ENCODE peak calls at places on chromosomes 11 and 22, in four cellular contexts. U is prostate gland, N is GM23338, M is suprapubic skin. P is an unnamed sample.

GRCh38 chr11:16924462-16924825 is 89.8 kb downstream of the PLEKHA7 start:
- DNase-seq in U (no peak), N (no peak), M (no peak), P (no peak)

GRCh38 chr11:84819561-84819960 is 807.6 kb downstream of the DLG2 start:
- DNase-seq in U (no peak), M (no peak), N (no peak), P (no peak)

GRCh38 chr11:123474994-123475393 is 44.9 kb downstream of the GRAMD1B start:
- DNase-seq in M (no peak), N (no peak), U (no peak), P (no peak)

GRCh38 chr22:29004647-29005371 is 56.8 kb downstream of the C22orf31 start:
- DNase-seq in M (no peak), U (peak; percentile 73), N (peak; percentile 88), P (peak; percentile 47)

GRCh38 chr11:11403763-11404725 is 51.0 kb upstream of the CSNK2A3 start:
- DNase-seq in N (peak; percentile 50), M (no peak), U (no peak), P (no peak)

GRCh38 chr11:74769058-74769457 is 20.4 kb downstream of the RNF169 start:
- DNase-seq in N (no peak), U (no peak), M (no peak), P (no peak)

GRCh38 chr22:46287873-46288751 is 8.6 kb upstream of the GTSE1 start:
- DNase-seq in U (no peak), N (no peak), M (no peak), P (peak; percentile 79)

GRCh38 chr11:69910519-69911309 is 91.5 kb upstream of the FGF3 start:
- DNase-seq in M (peak; percentile 42), N (no peak), U (no peak), P (no peak)

GRCh38 chr11:257766-258493 is 20.3 kb upstream of the NLRP6 start:
- DNase-seq in N (no peak), U (no peak), M (no peak), P (no peak)

GRCh38 chr11:46285594-46286033 is 8.2 kb downstream of the CREB3L1 start:
- DNase-seq in U (no peak), M (no peak), N (peak; percentile 52), P (no peak)

GRCh38 chr22:35685731-35686130 is 31.9 kb upstream of the APOL5 start:
- DNase-seq in U (no peak), M (no peak), N (no peak), P (no peak)

GRCh38 chr11:2576116-2576515 is 123.7 kb downstream of the KCNQ1OT1 start:
- DNase-seq in N (no peak), U (no peak), M (peak; percentile 48), P (no peak)

GRCh38 chr11:3227568-3228444 is 4.4 kb downstream of the MRGPRE start:
- DNase-seq in U (no peak), N (no peak), M (peak; percentile 61), P (peak; percentile 79)

GRCh38 chr11:1717745-1718144 is 20.8 kb downstream of the KRTAP5-6 start:
- DNase-seq in M (no peak), U (no peak), N (no peak), P (no peak)

GRCh38 chr11:109247071-109247470 is 174.9 kb upstream of the C11orf87 start:
- DNase-seq in N (no peak), M (no peak), U (no peak), P (no peak)

GRCh38 chr11:12675951-12676711 is 1.9 kb downstream of the TEAD1 start:
- DNase-seq in U (no peak), M (no peak), N (no peak), P (no peak)

GRCh38 chr11:34327804-34328631 is 29.8 kb downstream of the ABTB2 start:
- DNase-seq in N (no peak), U (no peak), M (no peak), P (no peak)

GRCh38 chr11:1396375-1396841 is 6.7 kb downstream of the BRSK2 start:
- DNase-seq in N (no peak), U (no peak), M (no peak), P (no peak)

GRCh38 chr11:57713849-57714248 is 1.5 kb downstream of the TMX2 start:
- DNase-seq in U (no peak), N (no peak), M (no peak), P (no peak)

GRCh38 chr11:134275534-134276395 is at the start of gene GLB1L3:
- DNase-seq in U (peak; percentile 32), N (peak; percentile 74), M (no peak), P (no peak)

GRCh38 chr22:35367331-35367886 is 13.5 kb upstream of the HMOX1 start:
- DNase-seq in M (no peak), U (no peak), N (no peak), P (no peak)

GRCh38 chr11:67732045-67732787 is 57.8 kb upstream of the ALDH3B2 start:
- DNase-seq in U (no peak), M (no peak), N (peak; percentile 66), P (peak; percentile 85)

GRCh38 chr11:45544826-45545225 is 120.6 kb downstream of the CHST1 start:
- DNase-seq in U (no peak), N (no peak), M (no peak), P (no peak)

GRCh38 chr11:118910309-118911112 is 15.2 kb downstream of the BCL9L start:
- DNase-seq in U (peak; percentile 82), M (peak; percentile 83), N (peak; percentile 92), P (peak; percentile 85)

GRCh38 chr11:128279861-128280260 is 307.5 kb downstream of the ETS1 start:
- DNase-seq in N (no peak), M (no peak), U (no peak), P (no peak)

GRCh38 chr22:20748820-20749428 is 25.0 kb upstream of the SERPIND1 start:
- DNase-seq in U (peak; percentile 46), N (no peak), M (no peak), P (peak; percentile 72)

GRCh38 chr11:31827458-31828206 is 16.5 kb upstream of the PAX6 start:
- DNase-seq in U (no peak), M (no peak), N (peak; percentile 7), P (no peak)

GRCh38 chr11:6238902-6239301 is at the start of gene CNGA4:
- DNase-seq in N (no peak), U (no peak), M (no peak), P (no peak)

GRCh38 chr11:115607621-115608191 is 103.5 kb upstream of the CADM1 start:
- DNase-seq in N (no peak), U (no peak), M (no peak), P (no peak)

GRCh38 chr22:22951035-22951434 is 63.4 kb downstream of the IGLL5 start:
- DNase-seq in M (no peak), U (no peak), N (no peak), P (no peak)

GRCh38 chr11:120137611-120138521 is at the start of gene TRIM29:
- DNase-seq in M (peak; percentile 83), N (no peak), U (peak; percentile 88), P (no peak)

GRCh38 chr11:70527429-70528045 is 129.2 kb downstream of the CTTN start:
- DNase-seq in U (no peak), N (no peak), M (no peak), P (no peak)

GRCh38 chr11:64746486-64746885 is 2.5 kb upstream of the RASGRP2 start:
- DNase-seq in M (no peak), U (no peak), N (no peak), P (peak; percentile 58)

GRCh38 chr11:32905028-32905667 is 12.5 kb downstream of the QSER1 start:
- DNase-seq in M (no peak), U (no peak), N (no peak), P (no peak)

GRCh38 chr11:76523147-76523546 is 78.3 kb downstream of the EMSY start:
- DNase-seq in M (no peak), N (no peak), U (no peak), P (no peak)

GRCh38 chr11:103948331-103948730 is 88.1 kb upstream of the DDI1 start:
- DNase-seq in N (no peak), M (no peak), U (no peak), P (no peak)

GRCh38 chr11:124301482-124301881 is 12.3 kb downstream of the OR8D1 start:
- DNase-seq in M (no peak), N (no peak), U (no peak), P (no peak)

GRCh38 chr11:28529540-28530410 is 421.6 kb downstream of the METTL15 start:
- DNase-seq in U (peak; percentile 12), M (no peak), N (peak; percentile 74), P (no peak)

DNA sequence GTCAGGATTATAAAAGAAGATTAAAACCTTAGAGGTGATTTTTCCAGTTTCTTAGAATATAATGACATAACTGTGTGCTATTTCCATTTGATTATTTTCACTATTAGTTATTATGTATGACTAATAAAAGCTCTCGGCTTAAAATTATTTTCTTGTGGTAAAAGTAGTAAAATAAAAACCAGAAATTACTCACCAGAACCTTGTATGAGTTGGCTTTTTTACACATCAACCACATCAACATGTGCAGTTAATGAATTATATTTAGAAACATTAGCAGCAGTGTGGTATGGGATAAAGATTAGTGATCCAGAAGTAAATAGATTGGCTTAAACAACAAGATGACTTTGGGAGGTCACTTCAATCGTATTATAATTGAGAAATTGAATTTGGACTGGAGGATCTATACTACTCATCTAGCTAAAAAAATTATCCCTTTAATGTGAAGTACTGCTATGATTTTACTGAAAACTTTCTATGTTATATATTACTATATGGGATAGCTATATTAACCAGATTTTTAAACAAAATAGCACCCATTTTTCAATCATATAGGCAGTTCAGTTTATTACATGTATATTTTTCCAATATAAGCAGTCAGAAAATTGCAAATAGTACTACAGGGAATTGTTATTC is 2.8 kb upstream of the BCO2 start:
- DNase-seq in U (no peak), M (no peak), N (no peak), P (no peak)
- H3K4me1 ChIP-seq in U (no peaks in the 10 kb centered on the region), M (peaks cover 7% of the 10 kb centered on the region), N (no peaks in the 10 kb centered on the region), P (peaks cover 12% of the 10 kb centered on the region)

DNA sequence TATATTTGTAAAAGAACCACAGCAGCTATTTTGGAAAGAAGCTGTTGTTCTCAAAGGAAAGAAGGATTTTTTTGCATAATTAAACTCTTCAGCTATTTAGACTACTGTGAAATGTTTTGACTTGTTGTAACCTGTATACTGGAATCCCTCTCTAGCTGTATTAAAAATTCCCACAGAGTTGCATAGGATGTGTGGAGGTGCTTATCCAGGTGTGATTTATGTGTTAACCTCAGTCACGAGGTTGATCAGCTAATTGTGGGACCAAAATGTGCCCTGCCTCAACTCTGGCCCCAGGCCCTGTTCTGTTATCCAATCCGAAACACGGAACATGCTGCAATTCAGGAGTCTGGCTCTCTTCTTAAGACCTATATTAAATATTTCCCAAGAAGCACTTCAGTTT is 70.1 kb downstream of the LIF start:
- DNase-seq in U (no peak), M (no peak), N (no peak), P (no peak)
- TF ChIP-seq POLR2AphosphoS5 in U (no peak), M (no peak), N (no peak), P (no peak)

GRCh38 chr11:86636275-86636674 is 36.1 kb downstream of the ME3 start:
- DNase-seq in M (no peak), U (no peak), N (no peak), P (no peak)
- TF ChIP-seq CTCF in M (no peak), U (no peak), N (no peak), P (no peak)

DNA sequence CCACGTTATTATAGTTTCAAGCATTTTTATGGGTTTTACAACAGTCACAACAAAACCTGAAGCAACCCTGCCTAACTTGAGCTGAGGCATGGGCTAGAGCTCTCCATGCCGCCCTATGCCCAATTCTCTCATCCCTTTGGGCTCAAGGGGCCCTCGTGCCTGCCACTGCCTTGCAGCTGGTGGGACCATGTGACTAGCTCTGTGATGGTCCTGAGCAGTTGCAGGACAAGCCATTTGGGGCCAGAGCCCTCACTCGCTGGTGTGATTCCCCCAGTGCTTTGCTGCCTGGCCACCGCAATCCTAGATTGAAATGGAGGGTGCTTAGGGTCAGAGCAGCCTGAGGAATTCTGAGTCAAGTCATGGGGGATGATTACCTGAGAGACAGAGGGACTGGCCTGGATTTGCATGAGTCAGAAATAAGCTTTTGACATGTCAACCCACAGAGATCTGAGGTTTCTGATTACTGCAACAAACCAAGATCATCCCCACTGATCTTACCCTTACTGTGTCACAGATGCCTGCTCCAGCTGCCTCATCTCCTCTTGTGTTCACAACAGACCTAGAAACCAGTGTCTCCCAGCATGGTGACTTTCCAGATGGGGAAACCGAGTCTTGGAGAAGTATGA is 323.7 kb downstream of the BRD1 start:
- DNase-seq in M (peak; percentile 29), N (no peak), U (no peak), P (no peak)
- H3K4me1 ChIP-seq in M (no peaks in the 10 kb centered on the region), N (no peaks in the 10 kb centered on the region), U (no peaks in the 10 kb centered on the region), P (no peaks in the 10 kb centered on the region)

P was measured in upper lobe of left lung.